ENCODE peak calls at places on chromosomes 6 and 20, in ten cellular contexts. O is breast epithelium; L is colonic mucosa; T is thoracic aorta; Z is OCI-LY7; J is fibroblast of lung; A is PC-9; Q is right cardiac atrium; S is uterus; F is CD8-positive, alpha-beta T cell. X is an unnamed sample. For H3K4me1, the result is how much of the 10 kb centered on the place peaks cover.

GRCh38 chr6:82988904-82989303 is 76.7 kb downstream of the UBE3D start:
- DNase-seq in Z (no peak), Q (no peak), O (no peak), S (no peak), L (no peak), F (no peak), A (no peak), J (peak), T (no peak), X (no peak)

GRCh38 chr6:85726206-85726605 is 83.5 kb upstream of the SYNCRIP start:
- DNase-seq in Z (peak), O (no peak), T (no peak), J (no peak), L (no peak), Q (no peak), A (no peak), F (no peak), S (no peak), X (no peak)

GRCh38 chr20:62710886-62711702 is 2.5 kb downstream of the NTSR1 start:
- DNase-seq in A (peak), Z (no peak), J (no peak), T (no peak), L (no peak), Q (no peak), S (no peak), O (no peak), F (peak), X (no peak)

GRCh38 chr6:32554269-32554919 is 24.3 kb upstream of the HLA-DRB5 start:
- DNase-seq in L (no peak), T (no peak), Q (no peak), J (no peak), Z (no peak), F (no peak), A (no peak), O (no peak), S (no peak), X (no peak)

GRCh38 chr6:53547815-53548496 is 3.1 kb upstream of the GCLC start:
- DNase-seq in T (peak), S (peak), O (peak), F (peak), A (peak), J (peak), Z (peak), Q (peak), L (peak), X (peak)

GRCh38 chr20:25706793-25707192 is 10.1 kb upstream of the ZNF337 start:
- DNase-seq in O (no peak), S (no peak), L (no peak), F (peak), A (no peak), T (no peak), Z (no peak), J (no peak), Q (no peak), X (no peak)

GRCh38 chr20:61845276-61845675 is 220.4 kb downstream of the TAF4 start:
- DNase-seq in A (no peak), T (no peak), J (no peak), Q (no peak), L (no peak), S (no peak), Z (no peak), O (no peak), F (no peak), X (no peak)

GRCh38 chr6:34951741-34952140 is 62.7 kb downstream of the ANKS1A start:
- DNase-seq in F (no peak), L (no peak), O (no peak), T (no peak), S (no peak), J (no peak), Q (no peak), Z (no peak), A (no peak), X (no peak)

GRCh38 chr6:107318100-107318736 is 141.1 kb downstream of the PDSS2 start:
- DNase-seq in F (no peak), J (peak), T (no peak), L (peak), A (peak), O (no peak), Q (peak), Z (peak), S (peak), X (peak)

GRCh38 chr6:108714012-108714773 is 134.0 kb upstream of the ARMC2 start:
- DNase-seq in Q (peak), J (peak), L (peak), S (peak), F (no peak), T (no peak), O (no peak), Z (no peak), A (no peak), X (no peak)

GRCh38 chr20:24388828-24389325 is 80.6 kb upstream of the SYNDIG1 start:
- DNase-seq in T (no peak), Z (no peak), A (no peak), L (no peak), S (no peak), Q (no peak), J (no peak), O (no peak), F (no peak), X (no peak)

GRCh38 chr6:37021356-37022129 is 16.1 kb downstream of the FGD2 start:
- DNase-seq in Q (no peak), Z (peak), F (peak), S (no peak), O (no peak), J (peak), A (peak), T (no peak), L (no peak), X (no peak)

GRCh38 chr6:34273242-34273805 is 24.5 kb upstream of the SMIM29 start:
- DNase-seq in T (no peak), A (no peak), Q (peak), L (no peak), Z (peak), S (no peak), J (peak), O (no peak), F (no peak), X (peak)

GRCh38 chr6:97195117-97195516 is 87.9 kb downstream of the MMS22L start:
- DNase-seq in J (peak), Z (no peak), S (no peak), O (no peak), L (no peak), Q (no peak), F (no peak), A (no peak), T (no peak), X (no peak)

GRCh38 chr6:23031986-23032385 is 462.6 kb downstream of the HDGFL1 start:
- DNase-seq in J (peak), Q (no peak), O (no peak), Z (no peak), L (no peak), A (no peak), S (no peak), T (no peak), F (no peak), X (no peak)

GRCh38 chr20:43715511-43715910 is 11.3 kb downstream of the GTSF1L start:
- DNase-seq in Z (no peak), J (no peak), Q (no peak), O (no peak), L (no peak), F (no peak), A (no peak), S (no peak), T (no peak), X (no peak)

GRCh38 chr20:63073051-63073737 is 66.4 kb upstream of the BHLHE23 start:
- DNase-seq in F (no peak), S (no peak), J (no peak), Z (no peak), T (no peak), O (no peak), Q (no peak), L (no peak), A (no peak), X (no peak)

GRCh38 chr6:4176907-4177306 is 41.5 kb upstream of the ECI2 start:
- DNase-seq in L (no peak), S (no peak), O (no peak), Z (no peak), F (no peak), A (no peak), Q (no peak), T (no peak), J (no peak), X (no peak)

GRCh38 chr20:23123886-23124285 is 37.8 kb upstream of the CD93 start:
- DNase-seq in Z (no peak), T (no peak), Q (no peak), J (no peak), O (no peak), L (no peak), S (no peak), A (no peak), F (no peak), X (no peak)

GRCh38 chr20:17684077-17684888 is 2.2 kb upstream of the RRBP1 start:
- DNase-seq in L (peak), S (no peak), Z (no peak), F (no peak), O (no peak), A (no peak), Q (no peak), T (no peak), J (no peak), X (no peak)

GRCh38 chr20:25220810-25221591 is 25.5 kb downstream of the ENTPD6 start:
- DNase-seq in T (no peak), A (no peak), S (no peak), F (no peak), J (no peak), O (no peak), Z (no peak), Q (peak), L (peak), X (peak)

GRCh38 chr6:69422474-69422873 is 374.3 kb downstream of the LMBRD1 start:
- DNase-seq in T (no peak), J (no peak), S (no peak), Q (no peak), A (no peak), O (no peak), F (no peak), L (no peak), Z (no peak), X (no peak)

GRCh38 chr6:57019434-57019833 is 27.1 kb upstream of the KIAA1586 start:
- DNase-seq in F (no peak), L (no peak), O (no peak), Z (no peak), A (no peak), T (no peak), Q (no peak), J (no peak), S (no peak), X (no peak)

GRCh38 chr20:38298768-38299288 is 5.1 kb upstream of the BPI start:
- DNase-seq in J (peak), Q (peak), Z (no peak), A (no peak), T (peak), L (peak), S (peak), O (peak), F (no peak), X (peak)

DNA sequence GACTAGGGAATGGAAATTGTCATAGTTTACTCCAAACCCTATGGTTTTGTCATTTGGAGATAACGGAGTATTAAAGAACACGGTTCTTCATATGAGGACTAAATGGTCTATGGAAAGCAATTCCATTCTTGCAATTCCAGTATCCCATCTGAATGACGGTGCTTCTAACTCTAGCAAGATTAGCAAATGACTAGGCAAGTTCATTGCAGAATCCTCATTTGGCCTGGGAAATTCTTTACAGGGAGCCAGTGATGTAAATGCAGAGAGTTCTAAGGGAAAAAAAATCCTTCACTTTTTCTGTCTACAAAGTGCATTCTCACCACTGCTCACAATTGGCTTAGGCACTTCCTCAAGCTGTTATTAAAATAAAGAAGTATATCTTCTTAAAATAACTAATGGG is 111.5 kb downstream of the MOXD1 start:
- DNase-seq in J (no peak), S (no peak), F (no peak), Z (no peak), O (no peak), Q (no peak), L (no peak), T (no peak), A (no peak), X (no peak)
- H3K4me1 ChIP-seq in J (under half), S (under half), F (under half), Z (under half), O (under half), Q (under half), L (under half), T (under half), A (under half), X (under half)

GRCh38 chr20:5529331-5530142 is 212.8 kb upstream of the PROKR2 start:
- DNase-seq in F (peak), S (peak), Z (peak), A (peak), Q (peak), T (peak), O (peak), J (peak), L (peak), X (peak)
- H3K27ac ChIP-seq in F (no peak), S (no peak), Z (no peak), A (no peak), Q (no peak), T (no peak), O (no peak), J (no peak), L (no peak), X (no peak)

GRCh38 chr6:160041608-160042007 is 72.7 kb downstream of the IGF2R start:
- DNase-seq in S (peak), Q (peak), Z (no peak), J (peak), F (no peak), A (no peak), O (peak), T (no peak), L (no peak), X (peak)

GRCh38 chr6:160040527-160041264 is 71.8 kb downstream of the IGF2R start:
- DNase-seq in L (no peak), F (no peak), A (no peak), Q (no peak), T (no peak), S (no peak), J (no peak), Z (no peak), O (no peak), X (no peak)

GRCh38 chr6:160043784-160044183 is 74.9 kb downstream of the IGF2R start:
- DNase-seq in O (no peak), F (no peak), T (no peak), J (no peak), S (no peak), L (no peak), Z (no peak), A (no peak), Q (no peak), X (no peak)

GRCh38 chr6:160042788-160043301 is 74.0 kb downstream of the IGF2R start:
- DNase-seq in F (no peak), S (no peak), J (peak), Q (no peak), O (no peak), A (no peak), L (no peak), Z (no peak), T (no peak), X (no peak)

DNA sequence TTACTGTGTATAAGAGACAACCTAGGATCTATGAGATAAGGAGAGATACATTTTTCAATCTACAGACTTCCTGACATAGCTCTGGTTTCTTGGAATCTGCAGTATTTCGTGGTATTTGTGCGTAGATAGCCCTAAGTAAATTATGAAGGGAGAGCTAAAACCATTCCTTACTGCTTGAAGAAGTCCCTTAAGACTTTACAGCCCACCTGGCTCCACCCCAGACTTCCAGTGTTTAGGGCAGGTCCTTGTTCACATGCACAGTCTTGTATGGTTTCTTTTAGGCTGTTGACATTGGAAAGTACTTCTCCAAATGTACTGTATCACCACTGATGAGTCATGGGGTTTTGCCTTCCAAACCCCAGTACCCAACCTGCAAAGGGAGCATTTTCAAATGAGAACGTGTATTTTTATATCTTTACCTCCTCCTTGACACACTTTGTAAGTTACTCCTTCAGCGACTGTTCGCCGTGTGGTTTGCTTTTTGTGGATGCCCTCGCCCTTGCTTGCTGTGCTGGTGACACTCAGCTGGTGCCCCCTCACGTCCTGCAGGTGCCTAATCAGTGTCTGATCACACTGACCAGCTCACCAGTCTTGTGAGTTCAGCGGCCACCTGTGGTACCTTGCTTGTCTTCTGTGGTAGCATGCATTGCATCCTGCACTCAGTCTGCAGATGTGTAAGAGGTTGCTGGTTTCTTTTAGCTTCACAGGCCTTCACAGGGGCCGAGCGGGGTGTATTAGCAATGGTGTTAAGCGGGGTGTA is 73.3 kb downstream of the IGF2R start:
- DNase-seq in T (no peak), O (no peak), A (no peak), Q (no peak), J (peak), S (no peak), Z (no peak), F (no peak), L (no peak), X (no peak)
- H3K4me1 ChIP-seq in T (under half), O (under half), A (under half), Q (under half), J (under half), S (under half), Z (under half), F (under half), L (under half), X (under half)

DNA sequence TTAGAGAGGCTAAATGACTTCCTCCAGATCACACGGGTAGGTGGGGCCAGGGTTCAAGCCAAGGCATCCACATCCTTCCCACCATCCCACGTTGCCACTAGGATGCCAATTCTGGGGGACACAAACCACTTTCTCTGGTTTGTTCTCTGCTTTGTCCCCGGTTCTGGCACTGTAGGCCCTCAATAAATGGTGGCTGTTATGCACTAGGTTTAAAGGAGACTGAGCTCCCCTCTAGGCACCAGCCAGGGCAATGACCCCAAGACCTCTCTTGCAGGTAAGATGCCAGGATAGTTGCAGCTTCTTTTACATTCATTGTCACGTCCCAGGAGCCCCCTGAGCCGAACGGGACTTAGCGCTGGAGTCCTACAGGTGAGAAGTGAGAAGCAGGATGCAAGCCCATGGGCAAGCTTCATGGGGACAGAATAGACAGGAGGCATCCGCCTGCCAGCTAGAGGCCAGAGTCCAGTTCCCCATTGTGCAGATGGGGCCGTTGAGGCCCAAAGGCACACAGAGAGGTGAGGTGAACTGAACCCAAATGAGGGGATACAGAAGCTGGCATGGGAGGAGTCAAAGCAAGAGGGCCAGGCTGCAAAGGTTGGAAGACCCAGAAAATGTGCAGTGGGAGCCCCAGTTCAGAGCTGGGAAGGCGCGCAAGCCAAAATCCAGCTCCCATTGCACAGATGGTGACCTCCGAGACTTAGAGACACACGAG is 677 bp downstream of the PXMP4 start:
- DNase-seq in Q (no peak), O (no peak), F (no peak), S (no peak), A (no peak), J (no peak), T (no peak), Z (no peak), L (peak), X (no peak)
- H3K27ac ChIP-seq in Q (peak), O (peak), F (peak), S (peak), A (no peak), J (peak), T (peak), Z (peak), L (peak), X (peak)

GRCh38 chr6:143543435-143543834 is 31.9 kb upstream of the FUCA2 start:
- DNase-seq in Z (no peak), L (no peak), J (no peak), Q (no peak), F (no peak), S (no peak), O (no peak), T (no peak), A (no peak), X (no peak)
- H3K4me1 ChIP-seq in Z (under half), L (under half), J (under half), Q (under half), F (under half), S (under half), O (under half), T (under half), A (under half), X (under half)

DNA sequence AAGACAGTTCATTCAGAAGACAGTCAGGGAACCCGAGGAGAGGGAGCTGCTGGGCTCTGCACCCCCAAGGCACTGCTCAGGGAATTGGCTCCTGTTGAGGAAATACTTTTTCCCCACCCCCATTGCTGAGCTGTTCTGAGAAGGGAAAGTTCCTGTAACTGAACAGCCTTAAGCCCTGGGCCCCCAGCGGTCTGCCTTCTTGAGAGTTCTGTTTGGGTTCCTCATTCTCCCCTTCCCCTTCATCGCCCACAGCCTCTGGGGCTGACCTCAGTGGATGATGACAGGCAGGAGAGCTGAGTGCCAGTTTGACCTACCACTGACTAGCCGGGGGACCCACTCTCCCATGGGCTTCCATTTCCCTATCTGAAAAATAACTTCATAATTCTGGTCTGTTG is 10.7 kb downstream of the HCK start:
- DNase-seq in J (no peak), Q (no peak), S (no peak), Z (no peak), O (peak), F (no peak), T (no peak), L (peak), A (no peak), X (peak)
- H3K27ac ChIP-seq in J (no peak), Q (no peak), S (no peak), Z (no peak), O (no peak), F (no peak), T (no peak), L (no peak), A (no peak), X (no peak)

GRCh38 chr20:58980711-58981563 is at the start of gene NELFCD:
- DNase-seq in S (peak), J (peak), F (peak), A (peak), L (peak), T (peak), O (peak), Q (peak), Z (peak), X (peak)
- H3K4me1 ChIP-seq in S (under half), J (under half), F (under half), A (under half), L (under half), T (under half), O (under half), Q (under half), Z (half or more), X (under half)